ENCODE peak calls at places on chromosomes 13 and 19, in five cellular contexts. One of them, this sample, is unnamed. For H3K4me1, the result is how much of the 10 kb centered on the place peaks cover.

GRCh38 chr13:41603917-41604316 is 146.6 kb downstream of the RGCC start:
- DNase-seq in H1: no peak
- DNase-seq in IMR-90: peak
- DNase-seq in trophoblast cell: no peak
- DNase-seq in H9: no peak
- DNase-seq in this sample: no peak

GRCh38 chr19:1313695-1314613 is 28.3 kb downstream of the EFNA2 start:
- DNase-seq in H1: peak
- DNase-seq in IMR-90: no peak
- DNase-seq in trophoblast cell: no peak
- DNase-seq in H9: no peak
- DNase-seq in this sample: no peak

GRCh38 chr13:108728370-108728769 is 99.0 kb downstream of the MYO16 start:
- DNase-seq in H1: peak
- DNase-seq in IMR-90: no peak
- DNase-seq in trophoblast cell: no peak
- DNase-seq in H9: peak
- DNase-seq in this sample: peak

GRCh38 chr19:38683393-38684077 is 36.1 kb downstream of the ACTN4 start:
- DNase-seq in H1: peak
- DNase-seq in IMR-90: peak
- DNase-seq in trophoblast cell: peak
- DNase-seq in H9: peak
- DNase-seq in this sample: peak

GRCh38 chr13:109744512-109745051 is 41.8 kb downstream of the IRS2 start:
- DNase-seq in H1: no peak
- DNase-seq in IMR-90: peak
- DNase-seq in trophoblast cell: no peak
- DNase-seq in H9: no peak
- DNase-seq in this sample: no peak

GRCh38 chr19:3190470-3190770 is 4.7 kb downstream of the NCLN start:
- DNase-seq in H1: no peak
- DNase-seq in IMR-90: no peak
- DNase-seq in trophoblast cell: no peak
- DNase-seq in H9: no peak
- DNase-seq in this sample: no peak

GRCh38 chr19:50768289-50768688 is 2.0 kb upstream of the GPR32 start:
- DNase-seq in H1: no peak
- DNase-seq in IMR-90: no peak
- DNase-seq in trophoblast cell: no peak
- DNase-seq in H9: no peak
- DNase-seq in this sample: no peak

GRCh38 chr19:778910-779653 is 18.2 kb upstream of the PTBP1 start:
- DNase-seq in H1: no peak
- DNase-seq in IMR-90: peak
- DNase-seq in trophoblast cell: peak
- DNase-seq in H9: no peak
- DNase-seq in this sample: peak

GRCh38 chr13:93036380-93036779 is 190.2 kb upstream of the GPC6 start:
- DNase-seq in H1: no peak
- DNase-seq in IMR-90: no peak
- DNase-seq in trophoblast cell: no peak
- DNase-seq in H9: no peak
- DNase-seq in this sample: no peak

GRCh38 chr19:48415395-48415794 is 21.9 kb downstream of the GRIN2D start:
- DNase-seq in H1: peak
- DNase-seq in IMR-90: peak
- DNase-seq in trophoblast cell: peak
- DNase-seq in H9: peak
- DNase-seq in this sample: peak

GRCh38 chr19:33238750-33239149 is 13.1 kb upstream of the SLC7A10 start:
- DNase-seq in H1: no peak
- DNase-seq in IMR-90: no peak
- DNase-seq in trophoblast cell: no peak
- DNase-seq in H9: no peak
- DNase-seq in this sample: no peak

GRCh38 chr19:2016041-2016807 is 710 bp upstream of the BTBD2 start:
- DNase-seq in H1: no peak
- DNase-seq in IMR-90: peak
- DNase-seq in trophoblast cell: no peak
- DNase-seq in H9: peak
- DNase-seq in this sample: peak

GRCh38 chr19:42066075-42066754 is 3.8 kb downstream of the GRIK5 start:
- DNase-seq in H1: peak
- DNase-seq in IMR-90: peak
- DNase-seq in trophoblast cell: no peak
- DNase-seq in H9: peak
- DNase-seq in this sample: peak

GRCh38 chr13:95509521-95510315 is 42.8 kb upstream of the CLDN10 start:
- DNase-seq in H1: no peak
- DNase-seq in IMR-90: peak
- DNase-seq in trophoblast cell: no peak
- DNase-seq in H9: no peak
- DNase-seq in this sample: peak

GRCh38 chr19:14476307-14476662 is 1.1 kb upstream of the PTGER1 start:
- DNase-seq in H1: no peak
- DNase-seq in IMR-90: no peak
- DNase-seq in trophoblast cell: no peak
- DNase-seq in H9: no peak
- DNase-seq in this sample: no peak

GRCh38 chr13:33194820-33195692 is 90.5 kb downstream of the STARD13 start:
- DNase-seq in H1: no peak
- DNase-seq in IMR-90: peak
- DNase-seq in trophoblast cell: peak
- DNase-seq in H9: no peak
- DNase-seq in this sample: no peak

DNA sequence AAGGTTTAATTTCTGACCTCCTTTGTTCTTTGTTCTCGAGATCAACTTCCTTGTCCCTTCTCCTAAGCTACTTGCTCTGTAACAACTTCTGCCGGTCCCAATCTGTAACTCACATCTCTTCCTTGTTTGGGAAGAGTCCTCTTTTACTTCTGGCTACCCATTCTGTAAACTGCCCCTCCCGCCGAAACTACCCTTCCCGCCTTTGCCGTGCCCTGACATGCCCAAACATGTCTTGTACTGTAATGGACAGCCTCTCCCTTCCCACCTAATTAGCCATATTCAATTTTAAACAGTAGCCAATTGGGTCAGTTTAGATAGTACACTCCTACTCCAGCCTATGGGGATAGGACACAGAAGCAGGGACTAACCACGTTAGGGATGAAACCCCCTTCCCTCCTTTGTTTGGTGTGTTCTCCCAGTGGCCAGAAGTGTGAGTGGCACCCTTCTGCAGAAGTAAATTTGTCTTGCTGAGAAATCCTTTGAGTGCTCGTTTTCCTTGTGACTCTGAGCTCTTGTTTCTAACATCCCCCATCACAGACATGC is 34.2 kb downstream of the SACS start:
- DNase-seq in H1: no peak
- DNase-seq in IMR-90: no peak
- DNase-seq in trophoblast cell: no peak
- DNase-seq in H9: peak
- DNase-seq in this sample: peak
- H2AK5ac ChIP-seq in H1: no peak
- H2AK5ac ChIP-seq in IMR-90: no peak
- H2AK5ac ChIP-seq in trophoblast cell: no peak
- H2AK5ac ChIP-seq in H9: no peak
- H2AK5ac ChIP-seq in this sample: no peak

GRCh38 chr13:25904830-25905229 is 147.0 kb downstream of the SHISA2 start:
- DNase-seq in H1: no peak
- DNase-seq in IMR-90: no peak
- DNase-seq in trophoblast cell: no peak
- DNase-seq in H9: no peak
- DNase-seq in this sample: no peak
- H3K4me1 ChIP-seq in H1: under half
- H3K4me1 ChIP-seq in IMR-90: under half
- H3K4me1 ChIP-seq in trophoblast cell: under half
- H3K4me1 ChIP-seq in H9: under half
- H3K4me1 ChIP-seq in this sample: under half

GRCh38 chr13:20348645-20349408 is 116.7 kb upstream of the GJB6 start:
- DNase-seq in H1: no peak
- DNase-seq in IMR-90: no peak
- DNase-seq in trophoblast cell: no peak
- DNase-seq in H9: no peak
- DNase-seq in this sample: no peak

GRCh38 chr13:20351279-20352022 is 119.3 kb upstream of the GJB6 start:
- DNase-seq in H1: no peak
- DNase-seq in IMR-90: peak
- DNase-seq in trophoblast cell: peak
- DNase-seq in H9: no peak
- DNase-seq in this sample: no peak

GRCh38 chr13:20350819-20351218 is 118.7 kb upstream of the GJB6 start:
- DNase-seq in H1: no peak
- DNase-seq in IMR-90: no peak
- DNase-seq in trophoblast cell: no peak
- DNase-seq in H9: no peak
- DNase-seq in this sample: no peak

GRCh38 chr13:20349564-20350379 is 117.7 kb upstream of the GJB6 start:
- DNase-seq in H1: no peak
- DNase-seq in IMR-90: no peak
- DNase-seq in trophoblast cell: no peak
- DNase-seq in H9: no peak
- DNase-seq in this sample: no peak

GRCh38 chr13:20350380-20350763 is 118.3 kb upstream of the GJB6 start:
- DNase-seq in H1: no peak
- DNase-seq in IMR-90: no peak
- DNase-seq in trophoblast cell: no peak
- DNase-seq in H9: no peak
- DNase-seq in this sample: no peak
- H2AK5ac ChIP-seq in H1: no peak
- H2AK5ac ChIP-seq in IMR-90: no peak
- H2AK5ac ChIP-seq in trophoblast cell: peak
- H2AK5ac ChIP-seq in H9: no peak
- H2AK5ac ChIP-seq in this sample: no peak

GRCh38 chr13:30329009-30329585 is 21.7 kb upstream of the KATNAL1 start:
- DNase-seq in H1: no peak
- DNase-seq in IMR-90: no peak
- DNase-seq in trophoblast cell: no peak
- DNase-seq in H9: no peak
- DNase-seq in this sample: no peak
- H3K4me1 ChIP-seq in H1: under half
- H3K4me1 ChIP-seq in IMR-90: under half
- H3K4me1 ChIP-seq in trophoblast cell: under half
- H3K4me1 ChIP-seq in H9: under half
- H3K4me1 ChIP-seq in this sample: under half

DNA sequence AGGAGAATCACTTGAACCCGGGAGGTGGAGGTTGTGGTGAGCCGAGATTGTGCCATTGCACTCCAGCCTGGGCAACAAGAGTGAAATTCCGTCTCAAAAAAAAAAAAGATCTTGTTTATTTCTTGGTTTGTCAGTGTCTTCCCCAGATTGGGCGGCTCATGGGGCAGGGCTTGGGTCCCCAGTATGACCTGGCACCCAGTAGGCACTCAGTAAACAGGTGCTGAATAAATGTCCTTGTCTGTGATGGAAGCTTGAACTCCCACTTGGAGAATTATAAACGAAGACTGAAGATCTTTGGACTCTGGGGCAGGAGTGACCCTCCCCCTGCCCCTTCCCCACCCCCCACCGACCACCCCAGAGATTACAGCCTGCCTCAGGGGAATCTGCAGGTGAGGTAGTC is 9.9 kb upstream of the FUT5 start:
- DNase-seq in H1: no peak
- DNase-seq in IMR-90: no peak
- DNase-seq in trophoblast cell: no peak
- DNase-seq in H9: no peak
- DNase-seq in this sample: no peak
- H2AK5ac ChIP-seq in H1: no peak
- H2AK5ac ChIP-seq in IMR-90: peak
- H2AK5ac ChIP-seq in trophoblast cell: no peak
- H2AK5ac ChIP-seq in H9: no peak
- H2AK5ac ChIP-seq in this sample: no peak

GRCh38 chr19:49683814-49684250 is 5.6 kb upstream of the ADM5 start:
- DNase-seq in H1: no peak
- DNase-seq in IMR-90: no peak
- DNase-seq in trophoblast cell: no peak
- DNase-seq in H9: no peak
- DNase-seq in this sample: no peak
- H3K4me1 ChIP-seq in H1: under half
- H3K4me1 ChIP-seq in IMR-90: under half
- H3K4me1 ChIP-seq in trophoblast cell: under half
- H3K4me1 ChIP-seq in H9: under half
- H3K4me1 ChIP-seq in this sample: under half

This sample was measured in mesendoderm.